ENCODE peak calls at places on chromosomes 12 and 14, in eight cellular contexts. I is IMR-90, N is thyroid gland, P is astrocyte of the cerebellum, S is fibroblast of villous mesenchyme, X is AG10803, D is Peyer's patch, M is fibroblast of lung. H is an unnamed sample.

GRCh38 chr14:104738375-104739019 is 14.4 kb upstream of the SIVA1 start:
- DNase-seq in P (no peak), M (no peak), I (no peak), S (no peak), N (no peak), X (no peak), D (no peak), H (no peak)

GRCh38 chr12:128178551-128178950 is 88.4 kb upstream of the TMEM132C start:
- DNase-seq in N (no peak), P (no peak), X (no peak), M (no peak), I (no peak), D (no peak), S (no peak), H (no peak)

GRCh38 chr12:100101000-100101399 is 41.7 kb downstream of the BLTP3B start:
- DNase-seq in N (no peak), M (no peak), S (no peak), X (no peak), I (no peak), D (no peak), P (no peak), H (no peak)

GRCh38 chr12:94187351-94187750 is 39.0 kb downstream of the PLXNC1 start:
- DNase-seq in P (no peak), I (no peak), N (no peak), D (no peak), M (peak; percentile 32), X (peak; percentile 37), S (no peak), H (no peak)

GRCh38 chr12:12562016-12562483 is 613 bp downstream of the DUSP16 start:
- DNase-seq in P (no peak), N (peak; percentile 36), D (no peak), I (peak; percentile 18), M (peak; percentile 37), S (peak; percentile 50), X (peak; percentile 23), H (peak; percentile 26)

GRCh38 chr12:45730116-45730841 is 773 bp downstream of the ARID2 start:
- DNase-seq in N (peak; percentile 48), X (peak; percentile 39), I (peak; percentile 43), D (peak; percentile 54), S (peak; percentile 50), M (peak; percentile 61), P (no peak), H (peak; percentile 48)

GRCh38 chr12:76450690-76451089 is 102.5 kb upstream of the BBS10 start:
- DNase-seq in N (no peak), I (peak; percentile 46), M (peak; percentile 83), X (peak; percentile 87), P (peak; percentile 70), S (peak; percentile 89), D (no peak), H (peak; percentile 90)

GRCh38 chr12:64937466-64937865 is 113.0 kb downstream of the TBC1D30 start:
- DNase-seq in X (no peak), P (no peak), M (no peak), N (no peak), D (no peak), I (no peak), S (no peak), H (no peak)

GRCh38 chr12:14959463-14959862 is 1.9 kb downstream of the ARHGDIB start:
- DNase-seq in I (no peak), S (no peak), X (no peak), P (no peak), D (no peak), N (no peak), M (no peak), H (no peak)
- H3K4me3 ChIP-seq in I (no peak overlapping the region), S (no peak overlapping the region), X (no peak overlapping the region), P (no peak overlapping the region), D (peak overlapping the region; percentile 49), N (no peak overlapping the region), M (no peak overlapping the region), H (no peak overlapping the region)

GRCh38 chr12:53803703-53804102 is 51.9 kb upstream of the CISTR start:
- DNase-seq in D (no peak), X (no peak), N (no peak), P (no peak), I (no peak), M (no peak), S (no peak), H (no peak)
- TF ChIP-seq CTCF in D (no peak), X (no peak), N (no peak), P (no peak), I (no peak), M (no peak), S (no peak), H (no peak)

DNA sequence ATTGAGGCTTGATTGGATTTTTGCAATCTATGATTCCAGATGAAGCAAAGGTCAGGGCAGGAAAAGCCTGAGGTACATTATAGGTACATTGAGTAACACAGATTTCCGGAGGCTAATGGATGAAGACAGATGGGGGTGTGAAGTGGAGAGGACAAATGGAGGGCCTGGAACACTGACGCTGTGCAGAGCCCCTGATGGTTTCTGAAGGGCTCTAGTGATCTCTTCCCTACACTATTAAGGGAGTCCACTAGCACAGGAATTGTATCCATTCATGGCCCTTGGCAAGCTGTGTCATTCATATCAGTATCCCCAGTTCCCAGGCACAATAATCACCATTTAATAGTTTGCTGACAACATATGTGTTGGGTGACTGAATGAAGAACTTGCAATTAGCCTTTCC is 284.8 kb downstream of the ITPR2 start:
- DNase-seq in X (no peak), S (no peak), D (no peak), I (no peak), P (no peak), M (no peak), N (no peak), H (no peak)
- H3K4me3 ChIP-seq in X (no peak overlapping the region), S (no peak overlapping the region), D (no peak overlapping the region), I (no peak overlapping the region), P (no peak overlapping the region), M (no peak overlapping the region), N (no peak overlapping the region), H (no peak overlapping the region)

GRCh38 chr12:122860854-122861585 is 25.8 kb downstream of the HIP1R start:
- DNase-seq in N (peak; percentile 12), X (no peak), I (no peak), S (no peak), D (no peak), M (no peak), P (no peak), H (no peak)
- TF ChIP-seq CTCF in N (no peak), X (no peak), I (no peak), S (no peak), D (no peak), M (no peak), P (no peak), H (no peak)

DNA sequence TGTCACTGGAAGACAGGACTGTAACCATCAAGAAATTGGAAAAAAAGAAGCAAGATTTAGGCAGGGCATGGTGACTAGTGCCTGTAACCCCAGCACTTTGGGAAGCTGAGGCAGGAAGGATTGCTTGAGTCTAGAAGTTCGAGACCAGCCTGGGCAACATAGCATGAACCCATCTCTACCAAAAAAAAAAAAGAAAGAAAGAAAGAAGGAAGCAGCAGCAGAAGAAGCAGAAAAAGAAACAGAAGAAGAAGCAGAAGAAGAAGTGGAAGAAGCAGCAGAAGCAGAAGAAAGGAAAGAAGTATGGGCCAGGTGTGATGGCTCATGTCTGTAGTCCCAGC is 30.5 kb upstream of the LGALS3 start:
- DNase-seq in D (no peak), X (no peak), N (no peak), I (no peak), M (no peak), S (no peak), P (no peak), H (no peak)
- H3K4me3 ChIP-seq in D (no peak overlapping the region), X (no peak overlapping the region), N (no peak overlapping the region), I (no peak overlapping the region), M (no peak overlapping the region), S (no peak overlapping the region), P (no peak overlapping the region), H (no peak overlapping the region)

DNA sequence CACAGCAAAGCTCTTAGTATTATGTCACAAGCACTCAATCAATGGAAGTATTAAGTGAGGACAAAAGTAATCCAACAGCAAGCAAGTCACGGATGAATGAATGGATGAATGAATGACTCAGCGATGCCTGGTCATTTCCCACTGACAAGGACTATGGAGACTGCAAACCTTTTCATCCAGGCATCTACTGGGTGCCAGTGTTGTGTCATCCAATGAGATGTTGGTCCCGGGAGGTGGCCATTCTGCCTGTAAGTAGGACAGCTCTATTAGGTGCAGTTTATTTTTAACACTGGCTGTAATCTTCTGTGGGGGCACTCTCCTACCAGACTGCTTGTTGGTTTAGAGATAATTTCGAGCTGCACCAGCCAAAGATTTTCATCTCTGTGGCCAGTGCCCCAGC is 39.4 kb downstream of the STAB2 start:
- DNase-seq in S (peak; percentile 41), I (peak; percentile 51), P (no peak), X (peak; percentile 50), N (peak; percentile 56), M (peak; percentile 22), D (no peak), H (peak; percentile 25)
- TF ChIP-seq CTCF in S (peak; percentile 26), I (peak; percentile 39), P (no peak), X (peak; percentile 46), N (no peak), M (no peak), D (peak; percentile 25), H (no peak)

GRCh38 chr14:68135566-68135965 is 316.0 kb downstream of the RAD51B start:
- DNase-seq in S (no peak), P (no peak), M (no peak), X (peak; percentile 81), N (no peak), I (peak; percentile 43), D (no peak), H (no peak)
- H3K4me3 ChIP-seq in S (no peak overlapping the region), P (no peak overlapping the region), M (no peak overlapping the region), X (no peak overlapping the region), N (no peak overlapping the region), I (no peak overlapping the region), D (no peak overlapping the region), H (no peak overlapping the region)

GRCh38 chr12:66822961-66823360 is 144.1 kb upstream of the GRIP1 start:
- DNase-seq in D (no peak), S (no peak), N (no peak), I (no peak), P (no peak), X (no peak), M (no peak), H (no peak)
- TF ChIP-seq CTCF in D (no peak), S (no peak), N (no peak), I (no peak), P (no peak), X (no peak), M (no peak), H (no peak)

GRCh38 chr12:131829351-131829794 is 1.2 kb downstream of the MMP17 start:
- DNase-seq in D (no peak), S (peak; percentile 22), M (peak; percentile 22), I (no peak), N (no peak), P (no peak), X (no peak), H (no peak)
- H3K4me3 ChIP-seq in D (peak overlapping the region; percentile 59), S (peak overlapping the region; percentile 64), M (peak overlapping the region; percentile 45), I (peak overlapping the region; percentile 44), N (peak overlapping the region; percentile 30), P (peak overlapping the region; percentile 45), X (peak overlapping the region; percentile 76), H (peak overlapping the region; percentile 62)

GRCh38 chr14:103541944-103542544 is 13.0 kb downstream of the TRMT61A start:
- DNase-seq in S (no peak), X (no peak), I (no peak), D (no peak), P (no peak), M (no peak), N (no peak), H (no peak)
- TF ChIP-seq CTCF in S (no peak), X (peak; percentile 8), I (no peak), D (no peak), P (no peak), M (no peak), N (no peak), H (no peak)

H was measured in fibroblast of pulmonary artery.